ENCODE peak calls at places on chromosome 20, in five cellular contexts. A is A172, H is EL, T is ELF-1, U is cardiac fibroblast. M is an unnamed sample.

GRCh38 chr20:1827510-1827973 is 67.7 kb upstream of the SIRPA start:
- DNase-seq in A (no peak), H (no peak), T (no peak), U (no peak), M (no peak)

GRCh38 chr20:13333036-13333435 is 112.0 kb downstream of the ISM1 start:
- DNase-seq in A (no peak), H (no peak), T (no peak), U (no peak), M (no peak)

GRCh38 chr20:50320910-50321796 is 130.5 kb downstream of the CEBPB start:
- DNase-seq in A (peak; percentile 95), H (peak; percentile 96), T (peak; percentile 96), U (peak; percentile 94), M (peak; percentile 33)

GRCh38 chr20:46076806-46077205 is 13.0 kb downstream of the NCOA5 start:
- DNase-seq in A (no peak), H (no peak), T (no peak), U (no peak), M (no peak)

GRCh38 chr20:17667445-17667844 is 14.6 kb downstream of the RRBP1 start:
- DNase-seq in A (no peak), H (no peak), T (no peak), U (no peak), M (no peak)

GRCh38 chr20:4720121-4720976 is 1.4 kb upstream of the PRND start:
- DNase-seq in A (peak; percentile 64), H (peak; percentile 74), T (peak; percentile 78), U (peak; percentile 81), M (peak; percentile 86)

GRCh38 chr20:11675920-11676617 is 241.6 kb upstream of the BTBD3 start:
- DNase-seq in A (no peak), H (no peak), T (no peak), U (peak; percentile 14), M (no peak)

GRCh38 chr20:41108531-41108930 is 28.8 kb upstream of the PLCG1 start:
- DNase-seq in A (no peak), H (no peak), T (no peak), U (no peak), M (no peak)

GRCh38 chr20:21520702-21521595 is 7.1 kb upstream of the NKX2-2 start:
- DNase-seq in A (no peak), H (no peak), T (peak; percentile 73), U (peak; percentile 4), M (peak; percentile 71)

GRCh38 chr20:19828233-19828632 is 70.2 kb downstream of the RIN2 start:
- DNase-seq in A (peak; percentile 92), H (peak; percentile 50), T (no peak), U (peak; percentile 39), M (no peak)

GRCh38 chr20:44762466-44763140 is 16.9 kb downstream of the KCNK15 start:
- DNase-seq in A (no peak), H (no peak), T (no peak), U (no peak), M (peak; percentile 85)

GRCh38 chr20:4999788-5000187 is 1.5 kb downstream of the SLC23A2 start:
- DNase-seq in A (no peak), H (no peak), T (no peak), U (no peak), M (no peak)

GRCh38 chr20:62703853-62704228 is 4.8 kb upstream of the NTSR1 start:
- DNase-seq in A (peak; percentile 48), H (no peak), T (no peak), U (no peak), M (no peak)

GRCh38 chr20:38505091-38505455 is 32.4 kb downstream of the RALGAPB start:
- DNase-seq in A (no peak), H (no peak), T (no peak), U (no peak), M (no peak)

GRCh38 chr20:62686869-62687830 is 21.5 kb upstream of the NTSR1 start:
- DNase-seq in A (no peak), H (no peak), T (no peak), U (no peak), M (no peak)

GRCh38 chr20:17616480-17617211 is 46.8 kb downstream of the DSTN start:
- DNase-seq in A (no peak), H (no peak), T (no peak), U (no peak), M (no peak)

GRCh38 chr20:38272961-38273360 is 12.4 kb upstream of the KIAA1755 start:
- DNase-seq in A (no peak), H (peak; percentile 95), T (no peak), U (peak; percentile 66), M (no peak)

GRCh38 chr20:56244259-56244658 is 4.3 kb upstream of the MC3R start:
- DNase-seq in A (no peak), H (no peak), T (no peak), U (no peak), M (no peak)